ENCODE peak calls at places on chromosomes 5 and 9, in five cellular contexts. A is HepG2, E is A549, T is H1, Q is GM12878. Z is an unnamed sample.

GRCh38 chr5:100903036-100903887 is at the start of gene ST8SIA4:
- DNase-seq in A (no peak), E (peak; percentile 79), T (peak; percentile 80), Q (peak; percentile 95), Z (peak; percentile 67)

GRCh38 chr9:105912868-105913516 is 218.7 kb downstream of the TMEM38B start:
- DNase-seq in A (no peak), E (peak; percentile 28), T (no peak), Q (no peak), Z (no peak)

GRCh38 chr5:143245929-143246561 is 157.4 kb downstream of the NR3C1 start:
- DNase-seq in A (peak; percentile 64), E (peak; percentile 94), T (no peak), Q (no peak), Z (peak; percentile 86)

GRCh38 chr9:75644649-75645048 is 245.8 kb upstream of the PCSK5 start:
- DNase-seq in A (no peak), E (no peak), T (no peak), Q (no peak), Z (no peak)

GRCh38 chr9:38288502-38288901 is 104.0 kb upstream of the ALDH1B1 start:
- DNase-seq in A (no peak), E (no peak), T (no peak), Q (no peak), Z (no peak)

GRCh38 chr5:152405145-152405544 is at the start of gene NMUR2:
- DNase-seq in A (no peak), E (peak; percentile 4), T (peak; percentile 57), Q (no peak), Z (no peak)

GRCh38 chr9:7146582-7146981 is 388.8 kb downstream of the KDM4C start:
- DNase-seq in A (no peak), E (no peak), T (no peak), Q (no peak), Z (no peak)

GRCh38 chr9:125968975-125969374 is 221.8 kb downstream of the PBX3 start:
- DNase-seq in A (no peak), E (no peak), T (peak; percentile 37), Q (no peak), Z (no peak)

GRCh38 chr5:34620185-34620584 is 35.9 kb upstream of the RAI14 start:
- DNase-seq in A (no peak), E (no peak), T (no peak), Q (no peak), Z (no peak)

GRCh38 chr9:31364171-31364570 is 1020.3 kb upstream of the ACO1 start:
- DNase-seq in A (no peak), E (no peak), T (no peak), Q (no peak), Z (no peak)

GRCh38 chr5:51495672-51496071 is 112.4 kb downstream of the ISL1 start:
- DNase-seq in A (no peak), E (no peak), T (no peak), Q (no peak), Z (no peak)

GRCh38 chr9:84671651-84672467 is 2.3 kb downstream of the NTRK2 start:
- DNase-seq in A (no peak), E (no peak), T (no peak), Q (no peak), Z (no peak)

GRCh38 chr9:123063896-123064295 is 30.4 kb downstream of the GPR21 start:
- DNase-seq in A (no peak), E (no peak), T (no peak), Q (no peak), Z (no peak)

GRCh38 chr5:75167345-75167744 is 69.3 kb downstream of the ANKRD31 start:
- DNase-seq in A (peak; percentile 34), E (peak; percentile 33), T (no peak), Q (no peak), Z (peak; percentile 6)

GRCh38 chr9:15417626-15418025 is 5.0 kb upstream of the SNAPC3 start:
- DNase-seq in A (no peak), E (no peak), T (peak; percentile 48), Q (no peak), Z (no peak)

GRCh38 chr5:176877793-176878331 is 21.3 kb downstream of the HK3 start:
- DNase-seq in A (no peak), E (no peak), T (no peak), Q (no peak), Z (no peak)

GRCh38 chr5:175860531-175861045 is 10.8 kb upstream of the CPLX2 start:
- DNase-seq in A (peak; percentile 56), E (peak; percentile 53), T (no peak), Q (no peak), Z (no peak)

GRCh38 chr9:75960561-75960960 is 70.1 kb downstream of the PCSK5 start:
- DNase-seq in A (no peak), E (no peak), T (no peak), Q (no peak), Z (no peak)

GRCh38 chr9:2697492-2697891 is 19.8 kb upstream of the KCNV2 start:
- DNase-seq in A (no peak), E (no peak), T (no peak), Q (peak; percentile 75), Z (no peak)

GRCh38 chr5:74085186-74085585 is 459.2 kb downstream of the ARHGEF28 start:
- DNase-seq in A (no peak), E (no peak), T (no peak), Q (no peak), Z (peak; percentile 9)

GRCh38 chr9:128056086-128056485 is 11.0 kb downstream of the NAIF1 start:
- DNase-seq in A (no peak), E (no peak), T (no peak), Q (no peak), Z (no peak)

GRCh38 chr9:19161257-19162025 is 34.1 kb upstream of the PLIN2 start:
- DNase-seq in A (peak; percentile 100), E (peak; percentile 93), T (no peak), Q (peak; percentile 74), Z (peak; percentile 20)

GRCh38 chr5:73482383-73483193 is 15.7 kb upstream of the BTF3 start:
- DNase-seq in A (no peak), E (no peak), T (no peak), Q (no peak), Z (peak; percentile 54)

GRCh38 chr5:142548739-142549275 is 137.1 kb downstream of the FGF1 start:
- DNase-seq in A (peak; percentile 88), E (peak; percentile 93), T (peak; percentile 73), Q (peak; percentile 12), Z (peak; percentile 75)

GRCh38 chr9:129558063-129558550 is 62.8 kb downstream of the C9orf50 start:
- DNase-seq in A (no peak), E (no peak), T (no peak), Q (no peak), Z (no peak)

GRCh38 chr5:72815580-72816296 is 723 bp upstream of the TNPO1 start:
- DNase-seq in A (no peak), E (no peak), T (no peak), Q (no peak), Z (peak; percentile 14)

GRCh38 chr9:73780916-73781315 is 629.3 kb downstream of the ANXA1 start:
- DNase-seq in A (no peak), E (peak; percentile 1), T (no peak), Q (no peak), Z (no peak)

GRCh38 chr5:61805101-61805500 is 473.0 kb downstream of the ZSWIM6 start:
- DNase-seq in A (no peak), E (peak; percentile 44), T (no peak), Q (no peak), Z (no peak)

GRCh38 chr5:36696059-36696673 is 89.8 kb downstream of the SLC1A3 start:
- DNase-seq in A (peak; percentile 26), E (peak; percentile 71), T (peak; percentile 77), Q (no peak), Z (peak; percentile 36)
- TF ChIP-seq KDM1A in A (no peak), E (no peak), T (no peak), Q (no peak), Z (no peak)

GRCh38 chr9:137828527-137829259 is 48.9 kb upstream of the CACNA1B start:
- DNase-seq in A (no peak), E (no peak), T (peak; percentile 81), Q (no peak), Z (peak; percentile 56)
- TF ChIP-seq KDM1A in A (no peak), E (no peak), T (no peak), Q (no peak), Z (no peak)

GRCh38 chr5:42317575-42317974 is 105.7 kb upstream of the GHR start:
- DNase-seq in A (no peak), E (no peak), T (no peak), Q (no peak), Z (no peak)
- TF ChIP-seq KDM1A in A (no peak), E (no peak), T (no peak), Q (no peak), Z (no peak)

GRCh38 chr9:94096819-94097577 is 12.7 kb downstream of the PTPDC1 start:
- DNase-seq in A (no peak), E (no peak), T (no peak), Q (no peak), Z (no peak)

GRCh38 chr9:94101169-94101853 is 17.0 kb downstream of the PTPDC1 start:
- DNase-seq in A (no peak), E (no peak), T (no peak), Q (no peak), Z (peak; percentile 49)

GRCh38 chr9:94100152-94100879 is 16.1 kb downstream of the PTPDC1 start:
- DNase-seq in A (no peak), E (no peak), T (no peak), Q (no peak), Z (no peak)

DNA sequence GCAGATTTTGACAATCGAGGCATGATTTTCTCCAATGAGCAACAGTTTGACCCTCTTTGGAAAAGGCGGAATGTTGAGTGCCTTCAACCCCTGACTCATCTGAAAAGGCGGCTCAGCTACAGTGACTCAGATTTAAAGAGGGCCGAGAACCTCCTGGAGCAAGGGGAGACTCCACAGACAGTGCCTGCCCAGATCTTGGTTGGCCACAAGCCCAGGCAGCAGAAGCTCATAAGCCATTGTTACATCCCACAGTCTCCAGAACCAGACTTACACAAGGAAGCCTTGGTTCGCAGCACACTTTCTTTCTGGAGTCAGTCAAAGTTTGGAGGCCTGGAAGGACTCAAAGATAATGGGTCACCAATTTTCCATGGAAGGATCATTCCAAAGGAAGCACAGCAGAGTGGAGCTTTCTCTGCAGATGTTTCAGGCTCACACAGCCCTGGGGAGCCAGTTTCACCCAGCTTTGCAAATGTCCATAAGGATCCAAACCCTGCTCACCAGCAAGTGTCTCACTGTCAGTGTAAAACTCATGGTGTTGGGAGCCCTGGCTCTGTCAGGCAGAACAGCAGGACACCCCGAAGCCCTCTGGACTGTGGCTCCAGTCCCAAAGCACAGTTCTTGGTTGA is 13.6 kb downstream of the PTPDC1 start:
- DNase-seq in A (no peak), E (peak; percentile 13), T (no peak), Q (no peak), Z (no peak)
- TF ChIP-seq KDM1A in A (no peak), E (no peak), T (no peak), Q (no peak), Z (no peak)

DNA sequence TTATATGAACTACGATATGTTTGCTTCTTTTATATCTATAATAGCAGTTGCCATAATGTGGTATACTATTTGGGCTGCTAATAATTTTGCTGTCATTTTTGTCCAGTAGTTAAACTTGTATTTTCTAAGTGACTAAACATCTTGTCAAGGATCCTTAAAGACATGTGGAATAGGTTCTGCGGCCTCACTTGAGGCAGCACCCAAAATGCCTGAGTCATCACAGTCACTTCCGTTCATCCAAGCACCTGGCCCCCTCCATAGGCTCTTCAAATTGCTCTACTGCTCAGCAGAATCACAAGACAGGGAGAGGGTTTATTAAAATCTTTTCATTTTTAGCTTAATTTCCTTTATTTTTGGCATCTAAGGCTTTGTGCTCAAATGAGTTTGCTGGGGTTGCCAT is 259.1 kb downstream of the AOPEP start:
- DNase-seq in A (no peak), E (no peak), T (no peak), Q (no peak), Z (peak; percentile 25)
- TF ChIP-seq KDM1A in A (no peak), E (no peak), T (no peak), Q (no peak), Z (no peak)

Z was measured in K562.